ENCODE peak calls at places on chromosome 19, in six cellular contexts. One of them, this sample, is unnamed.
A peak's percentile ranks its signal among the peaks of the same experiment; 100 is the strongest.

GRCh38 chr19:50567052-50567841 is 988 bp downstream of the LRRC4B start:
- DNase-seq in nephron progenitor cell: peak; percentile 45
- DNase-seq in activated T-cell treated with anti-CD3 and anti-CD28 coated beads, Interleukin-2, amount 50 U/mL, for 72 hours: no peak
- DNase-seq in amniotic stem cell: no peak
- DNase-seq in AG04449: no peak
- DNase-seq in mammary epithelial cell: no peak
- DNase-seq in this sample: no peak

GRCh38 chr19:17766543-17767131 is 15.4 kb downstream of the FCHO1 start:
- DNase-seq in nephron progenitor cell: peak; percentile 86
- DNase-seq in activated T-cell treated with anti-CD3 and anti-CD28 coated beads, Interleukin-2, amount 50 U/mL, for 72 hours: peak; percentile 37
- DNase-seq in amniotic stem cell: no peak
- DNase-seq in AG04449: no peak
- DNase-seq in mammary epithelial cell: peak; percentile 68
- DNase-seq in this sample: peak; percentile 32

GRCh38 chr19:49271080-49271753 is 53.8 kb downstream of the SLC6A16 start:
- DNase-seq in nephron progenitor cell: no peak
- DNase-seq in activated T-cell treated with anti-CD3 and anti-CD28 coated beads, Interleukin-2, amount 50 U/mL, for 72 hours: no peak
- DNase-seq in amniotic stem cell: no peak
- DNase-seq in AG04449: no peak
- DNase-seq in mammary epithelial cell: no peak
- DNase-seq in this sample: no peak

GRCh38 chr19:21434967-21435544 is 38.1 kb downstream of the ZNF493 start:
- DNase-seq in nephron progenitor cell: no peak
- DNase-seq in activated T-cell treated with anti-CD3 and anti-CD28 coated beads, Interleukin-2, amount 50 U/mL, for 72 hours: no peak
- DNase-seq in amniotic stem cell: no peak
- DNase-seq in AG04449: no peak
- DNase-seq in mammary epithelial cell: no peak
- DNase-seq in this sample: no peak

GRCh38 chr19:33621811-33622504 is at the start of gene CHST8:
- DNase-seq in nephron progenitor cell: peak; percentile 84
- DNase-seq in activated T-cell treated with anti-CD3 and anti-CD28 coated beads, Interleukin-2, amount 50 U/mL, for 72 hours: no peak
- DNase-seq in amniotic stem cell: peak; percentile 4
- DNase-seq in AG04449: no peak
- DNase-seq in mammary epithelial cell: peak; percentile 29
- DNase-seq in this sample: no peak

GRCh38 chr19:1183543-1184172 is 9.6 kb upstream of the SBNO2 start:
- DNase-seq in nephron progenitor cell: no peak
- DNase-seq in activated T-cell treated with anti-CD3 and anti-CD28 coated beads, Interleukin-2, amount 50 U/mL, for 72 hours: no peak
- DNase-seq in amniotic stem cell: peak; percentile 64
- DNase-seq in AG04449: no peak
- DNase-seq in mammary epithelial cell: peak; percentile 92
- DNase-seq in this sample: no peak

GRCh38 chr19:49455729-49456128 is 2.7 kb downstream of the ALDH16A1 start:
- DNase-seq in nephron progenitor cell: no peak
- DNase-seq in activated T-cell treated with anti-CD3 and anti-CD28 coated beads, Interleukin-2, amount 50 U/mL, for 72 hours: no peak
- DNase-seq in amniotic stem cell: no peak
- DNase-seq in AG04449: no peak
- DNase-seq in mammary epithelial cell: no peak
- DNase-seq in this sample: no peak

GRCh38 chr19:4638330-4638729 is 986 bp upstream of the TNFAIP8L1 start:
- DNase-seq in nephron progenitor cell: no peak
- DNase-seq in activated T-cell treated with anti-CD3 and anti-CD28 coated beads, Interleukin-2, amount 50 U/mL, for 72 hours: no peak
- DNase-seq in amniotic stem cell: no peak
- DNase-seq in AG04449: no peak
- DNase-seq in mammary epithelial cell: no peak
- DNase-seq in this sample: no peak

GRCh38 chr19:31332096-31332495 is 17.1 kb downstream of the TSHZ3 start:
- DNase-seq in nephron progenitor cell: no peak
- DNase-seq in activated T-cell treated with anti-CD3 and anti-CD28 coated beads, Interleukin-2, amount 50 U/mL, for 72 hours: no peak
- DNase-seq in amniotic stem cell: no peak
- DNase-seq in AG04449: no peak
- DNase-seq in mammary epithelial cell: no peak
- DNase-seq in this sample: no peak

GRCh38 chr19:44876930-44877530 is 14.0 kb upstream of the TOMM40 start:
- DNase-seq in nephron progenitor cell: no peak
- DNase-seq in activated T-cell treated with anti-CD3 and anti-CD28 coated beads, Interleukin-2, amount 50 U/mL, for 72 hours: no peak
- DNase-seq in amniotic stem cell: no peak
- DNase-seq in AG04449: no peak
- DNase-seq in mammary epithelial cell: no peak
- DNase-seq in this sample: no peak